ENCODE peak calls at places on chromosome 19, in nine cellular contexts. V is esophagus muscularis mucosa, H is transverse colon, G is stomach, C is A549, U is GM12878, Z is ovary, S is sigmoid colon, X is H1. R is an unnamed sample.

GRCh38 chr19:11421607-11422098 is 2.5 kb upstream of the RGL3 start:
- DNase-seq in V (no peak), H (peak; percentile 63), G (peak; percentile 72), C (peak; percentile 6), U (no peak), Z (peak; percentile 61), S (no peak), X (peak; percentile 100), R (no peak)

GRCh38 chr19:49749055-49749716 is 13.9 kb downstream of the TSKS start:
- DNase-seq in V (no peak), H (no peak), G (no peak), C (no peak), U (no peak), Z (no peak), S (no peak), X (no peak), R (no peak)

GRCh38 chr19:48999481-49000325 is 6.0 kb downstream of the RUVBL2 start:
- DNase-seq in V (no peak), H (peak; percentile 69), G (peak; percentile 65), C (peak; percentile 85), U (no peak), Z (peak; percentile 57), S (no peak), X (peak; percentile 88), R (no peak)

GRCh38 chr19:10871711-10872550 is 578 bp downstream of the CARM1 start:
- DNase-seq in V (no peak), H (peak; percentile 44), G (peak; percentile 41), C (no peak), U (no peak), Z (peak; percentile 77), S (peak; percentile 83), X (no peak), R (no peak)

GRCh38 chr19:46480409-46480808 is 9.0 kb upstream of the PNMA8A start:
- DNase-seq in V (no peak), H (peak; percentile 22), G (no peak), C (no peak), U (no peak), Z (peak; percentile 65), S (peak; percentile 83), X (no peak), R (no peak)

GRCh38 chr19:47353307-47353712 is 4.2 kb downstream of the DHX34 start:
- DNase-seq in V (no peak), H (peak; percentile 74), G (peak; percentile 77), C (no peak), U (no peak), Z (no peak), S (no peak), X (no peak), R (no peak)

GRCh38 chr19:58558623-58559274 is 338 bp upstream of the UBE2M start:
- DNase-seq in V (peak; percentile 99), H (peak; percentile 99), G (peak; percentile 99), C (peak; percentile 100), U (peak; percentile 95), Z (peak; percentile 100), S (peak; percentile 100), X (peak; percentile 100), R (peak; percentile 99)

GRCh38 chr19:29658221-29658991 is 6.9 kb upstream of the PLEKHF1 start:
- DNase-seq in V (no peak), H (no peak), G (no peak), C (no peak), U (no peak), Z (no peak), S (peak; percentile 18), X (no peak), R (no peak)

GRCh38 chr19:52584686-52585085 is 14.6 kb downstream of the ZNF701 start:
- DNase-seq in V (no peak), H (no peak), G (no peak), C (no peak), U (no peak), Z (peak; percentile 48), S (no peak), X (no peak), R (no peak)

GRCh38 chr19:1496714-1497577 is 6.0 kb downstream of the REEP6 start:
- DNase-seq in V (no peak), H (no peak), G (no peak), C (no peak), U (no peak), Z (no peak), S (no peak), X (no peak), R (no peak)
- TF ChIP-seq POLR2A in V (no peak), H (no peak), G (no peak), C (no peak), U (no peak), Z (no peak), S (no peak), X (no peak), R (no peak)

GRCh38 chr19:41735071-41735623 is 20.2 kb upstream of the CEACAM6 start:
- DNase-seq in V (no peak), H (no peak), G (no peak), C (no peak), U (no peak), Z (no peak), S (no peak), X (no peak), R (no peak)
- TF ChIP-seq EP300 in V (no peak), H (no peak), G (no peak), C (no peak), U (no peak), Z (no peak), S (no peak), X (no peak), R (no peak)

DNA sequence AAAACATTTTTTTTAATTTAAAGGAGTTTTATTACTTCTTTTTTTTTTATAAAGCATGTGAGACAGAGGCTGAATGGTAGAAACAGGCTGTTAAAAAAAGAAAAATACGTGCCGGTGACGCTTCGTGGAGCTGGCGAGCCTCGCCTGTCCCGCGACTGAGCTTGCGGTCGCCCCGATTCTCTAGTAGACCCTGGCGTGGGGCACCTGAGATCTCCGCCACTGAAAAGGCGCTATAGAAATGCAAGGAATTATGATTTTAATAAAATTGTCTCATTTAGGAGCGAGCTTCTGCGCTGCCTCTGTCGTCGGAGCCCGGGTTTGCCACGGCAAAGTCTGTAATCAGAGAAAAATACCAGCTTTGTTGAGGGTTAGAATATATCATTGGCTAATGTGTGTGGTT is 18.4 kb downstream of the NFIX start:
- DNase-seq in V (no peak), H (no peak), G (no peak), C (no peak), U (no peak), Z (peak; percentile 60), S (no peak), X (no peak), R (no peak)
- H3K4me1 ChIP-seq in V (peaks cover 100% of the 10 kb centered on the region), H (peaks cover 74% of the 10 kb centered on the region), G (peaks cover 97% of the 10 kb centered on the region), C (no peaks in the 10 kb centered on the region), U (peaks cover 6% of the 10 kb centered on the region), Z (peaks cover 56% of the 10 kb centered on the region), S (peaks cover 100% of the 10 kb centered on the region), X (peaks cover 44% of the 10 kb centered on the region), R (peaks cover 100% of the 10 kb centered on the region)

GRCh38 chr19:38899447-38900219 is at the start of the genes NFKBIB and SIRT2:
- DNase-seq in V (peak; percentile 100), H (peak; percentile 100), G (peak; percentile 100), C (peak; percentile 100), U (peak; percentile 99), Z (peak; percentile 99), S (peak; percentile 100), X (peak; percentile 96), R (peak; percentile 99)

GRCh38 chr19:38898788-38899446 is 501 bp downstream of the SIRT2 start:
- DNase-seq in V (no peak), H (no peak), G (peak; percentile 27), C (no peak), U (no peak), Z (no peak), S (no peak), X (no peak), R (peak; percentile 18)

GRCh38 chr19:38901683-38902082 is 1.9 kb downstream of the NFKBIB start:
- DNase-seq in V (no peak), H (no peak), G (no peak), C (no peak), U (no peak), Z (no peak), S (no peak), X (no peak), R (no peak)

GRCh38 chr19:38900816-38901215 is 1.0 kb downstream of the NFKBIB start:
- DNase-seq in V (no peak), H (no peak), G (no peak), C (no peak), U (no peak), Z (no peak), S (no peak), X (no peak), R (no peak)

GRCh38 chr19:38900220-38900629 is 456 bp downstream of the NFKBIB start:
- DNase-seq in V (no peak), H (no peak), G (no peak), C (no peak), U (no peak), Z (no peak), S (no peak), X (no peak), R (no peak)
- TF ChIP-seq POLR2A in V (no peak), H (no peak), G (no peak), C (no peak), U (no peak), Z (no peak), S (no peak), X (no peak), R (no peak)

GRCh38 chr19:35041548-35042055 is at the start of gene HPN:
- DNase-seq in V (no peak), H (no peak), G (peak; percentile 84), C (no peak), U (no peak), Z (peak; percentile 61), S (no peak), X (peak; percentile 86), R (no peak)
- TF ChIP-seq EP300 in V (no peak), H (no peak), G (no peak), C (no peak), U (no peak), Z (no peak), S (no peak), X (no peak), R (no peak)

DNA sequence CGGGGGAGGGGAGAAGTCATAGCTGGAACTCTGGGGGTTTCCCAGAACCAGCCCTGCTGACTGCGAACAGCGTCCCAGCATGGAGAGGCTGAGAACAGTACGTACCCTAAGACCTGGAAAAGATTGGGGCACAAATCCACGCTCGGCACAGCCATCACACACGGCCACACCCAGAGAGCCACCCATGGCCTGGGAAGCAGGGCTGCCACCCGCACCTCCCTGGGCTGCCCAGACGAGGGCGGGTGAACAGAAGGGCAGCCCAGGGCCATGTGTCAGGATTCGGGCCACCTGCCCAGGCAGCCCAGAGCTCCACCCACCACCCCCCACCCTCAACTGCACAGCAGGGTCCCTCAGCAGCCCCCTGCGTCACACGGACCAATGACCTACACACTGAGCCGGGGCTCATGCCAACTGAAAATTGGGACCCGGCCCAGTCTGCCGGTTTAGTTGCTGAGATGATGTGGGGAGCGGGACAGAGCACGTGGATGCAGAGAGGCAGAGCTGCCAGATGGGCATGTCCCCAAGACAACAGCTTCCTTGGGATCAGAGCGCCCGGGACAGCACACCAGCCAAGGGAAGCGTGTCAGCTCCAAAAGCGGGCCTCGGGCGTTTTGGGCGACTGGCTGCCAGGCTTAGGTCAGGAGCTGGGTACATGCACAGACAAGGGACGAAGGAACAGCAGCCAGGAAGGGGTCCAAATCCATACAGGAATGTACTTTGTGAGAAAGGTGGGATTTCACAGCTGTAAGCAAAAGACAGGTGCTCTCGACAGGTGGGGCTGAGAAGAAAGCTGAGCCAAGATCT is 8.4 kb downstream of the UBXN6 start:
- DNase-seq in V (no peak), H (no peak), G (no peak), C (no peak), U (no peak), Z (peak; percentile 83), S (peak; percentile 88), X (no peak), R (no peak)
- H3K4me1 ChIP-seq in V (peaks cover 25% of the 10 kb centered on the region), H (no peaks in the 10 kb centered on the region), G (peaks cover 4% of the 10 kb centered on the region), C (no peaks in the 10 kb centered on the region), U (no peaks in the 10 kb centered on the region), Z (no peaks in the 10 kb centered on the region), S (peaks cover 10% of the 10 kb centered on the region), X (no peaks in the 10 kb centered on the region), R (peaks cover 3% of the 10 kb centered on the region)

GRCh38 chr19:44890366-44891015 is 563 bp upstream of the TOMM40 start:
- DNase-seq in V (no peak), H (no peak), G (no peak), C (peak; percentile 100), U (peak; percentile 100), Z (peak; percentile 100), S (no peak), X (peak; percentile 99), R (no peak)
- TF ChIP-seq POLR2A in V (peak; percentile 6), H (peak; percentile 57), G (no peak), C (peak; percentile 73), U (peak; percentile 72), Z (peak; percentile 61), S (no peak), X (peak; percentile 83), R (peak; percentile 59)

R was measured in tibial nerve.